ENCODE peak calls at places on chromosomes 16 and 17, in seven cellular contexts. Z, V, L, W, Q, I and G are unnamed samples.

GRCh38 chr16:86391486-86391885 is 118.8 kb upstream of the FOXF1 start:
- DNase-seq in Z (no peak), V (no peak), L (no peak), W (peak), Q (no peak), I (no peak), G (peak)

GRCh38 chr17:9434502-9435113 is 141.0 kb downstream of the STX8 start:
- DNase-seq in Z (no peak), V (no peak), L (peak), W (peak), Q (no peak), I (no peak), G (no peak)

GRCh38 chr16:2486645-2487516 is 12.0 kb downstream of the TBC1D24 start:
- DNase-seq in Z (no peak), V (peak), L (no peak), W (peak), Q (peak), I (peak), G (peak)

GRCh38 chr17:48322060-48322459 is 108.0 kb downstream of the SKAP1 start:
- DNase-seq in Z (no peak), V (no peak), L (peak), W (peak), Q (peak), I (no peak), G (peak)

GRCh38 chr17:7740481-7741001 is 23.0 kb downstream of the DNAH2 start:
- DNase-seq in Z (no peak), V (no peak), L (no peak), W (no peak), Q (no peak), I (no peak), G (no peak)

GRCh38 chr16:57009641-57010170 is 20.3 kb downstream of the NLRC5 start:
- DNase-seq in Z (no peak), V (no peak), L (no peak), W (no peak), Q (peak), I (no peak), G (no peak)

GRCh38 chr16:21302898-21303528 is 24.9 kb upstream of the CRYM start:
- DNase-seq in Z (no peak), V (no peak), L (peak), W (peak), Q (no peak), I (no peak), G (peak)

GRCh38 chr17:31525801-31526549 is 134.5 kb downstream of the RAB11FIP4 start:
- DNase-seq in Z (peak), V (no peak), L (no peak), W (peak), Q (no peak), I (no peak), G (no peak)

GRCh38 chr17:17376362-17376761 is 73.2 kb downstream of the NT5M start:
- DNase-seq in Z (no peak), V (no peak), L (no peak), W (peak), Q (no peak), I (no peak), G (peak)

GRCh38 chr17:22161376-22161775 is 469.1 kb downstream of the KCNJ18 start:
- DNase-seq in Z (no peak), V (no peak), L (no peak), W (no peak), Q (no peak), I (no peak), G (no peak)

GRCh38 chr17:4973431-4973830 is 5.8 kb upstream of the SPAG7 start:
- DNase-seq in Z (no peak), V (no peak), L (no peak), W (no peak), Q (no peak), I (no peak), G (no peak)

GRCh38 chr16:52786105-52786504 is 239.2 kb upstream of the TOX3 start:
- DNase-seq in Z (no peak), V (no peak), L (no peak), W (no peak), Q (no peak), I (no peak), G (no peak)

GRCh38 chr17:5485270-5486205 is at the start of gene DERL2:
- DNase-seq in Z (no peak), V (no peak), L (peak), W (no peak), Q (no peak), I (no peak), G (no peak)

GRCh38 chr16:50613281-50613991 is 65.2 kb downstream of the NKD1 start:
- DNase-seq in Z (no peak), V (no peak), L (peak), W (peak), Q (no peak), I (peak), G (peak)

GRCh38 chr17:1197379-1197778 is 17.6 kb upstream of the ABR start:
- DNase-seq in Z (no peak), V (peak), L (peak), W (peak), Q (no peak), I (no peak), G (peak)

GRCh38 chr16:84461029-84461415 is 43.4 kb downstream of the MEAK7 start:
- DNase-seq in Z (no peak), V (no peak), L (no peak), W (no peak), Q (no peak), I (no peak), G (no peak)

GRCh38 chr17:68942389-68942788 is 12.8 kb downstream of the ABCA8 start:
- DNase-seq in Z (peak), V (no peak), L (no peak), W (no peak), Q (no peak), I (no peak), G (no peak)

GRCh38 chr17:81542431-81543338 is 9.5 kb downstream of the FAAP100 start:
- DNase-seq in Z (no peak), V (no peak), L (no peak), W (no peak), Q (no peak), I (no peak), G (no peak)

GRCh38 chr17:60354223-60354622 is 37.7 kb downstream of the USP32 start:
- DNase-seq in Z (no peak), V (no peak), L (peak), W (peak), Q (no peak), I (no peak), G (peak)

GRCh38 chr16:89720520-89720858 is 209 bp downstream of the VPS9D1 start:
- DNase-seq in Z (peak), V (peak), L (no peak), W (peak), Q (no peak), I (no peak), G (peak)

GRCh38 chr17:79028496-79029326 is 4.7 kb downstream of the C1QTNF1 start:
- DNase-seq in Z (no peak), V (no peak), L (no peak), W (no peak), Q (no peak), I (no peak), G (no peak)

GRCh38 chr17:47009759-47010594 is 30.9 kb upstream of the RPRML start:
- DNase-seq in Z (no peak), V (no peak), L (no peak), W (peak), Q (no peak), I (peak), G (no peak)

GRCh38 chr17:38421224-38421841 is 6.9 kb upstream of the ARHGAP23 start:
- DNase-seq in Z (no peak), V (no peak), L (peak), W (peak), Q (no peak), I (no peak), G (peak)

GRCh38 chr17:43403846-43404245 is 5.1 kb downstream of the ARL4D start:
- DNase-seq in Z (no peak), V (no peak), L (no peak), W (no peak), Q (no peak), I (no peak), G (peak)

GRCh38 chr17:77280304-77280910 is 139.6 kb downstream of the SEC14L1 start:
- DNase-seq in Z (no peak), V (peak), L (peak), W (peak), Q (peak), I (no peak), G (peak)

GRCh38 chr16:66549284-66550131 is at the start of gene TK2:
- DNase-seq in Z (peak), V (peak), L (peak), W (peak), Q (peak), I (peak), G (peak)

GRCh38 chr16:14180431-14181059 is 109.4 kb downstream of the MRTFB start:
- DNase-seq in Z (no peak), V (no peak), L (peak), W (no peak), Q (no peak), I (no peak), G (no peak)

GRCh38 chr17:9240659-9241370 is 219.5 kb downstream of the NTN1 start:
- DNase-seq in Z (peak), V (peak), L (peak), W (peak), Q (no peak), I (peak), G (peak)

GRCh38 chr17:66764559-66764958 is 70.4 kb upstream of the CACNG5 start:
- DNase-seq in Z (no peak), V (no peak), L (no peak), W (no peak), Q (no peak), I (no peak), G (no peak)

GRCh38 chr17:17071531-17072360 is 29.5 kb downstream of the MPRIP start:
- DNase-seq in Z (no peak), V (no peak), L (no peak), W (peak), Q (no peak), I (no peak), G (peak)

GRCh38 chr17:50344712-50345380 is 1.1 kb upstream of the XYLT2 start:
- DNase-seq in Z (no peak), V (no peak), L (no peak), W (peak), Q (no peak), I (no peak), G (no peak)